ENCODE peak calls at places on chromosomes 6 and 20, in ten cellular contexts. L, D, N, F, W, G, P, O, A and V are unnamed samples.

GRCh38 chr6:6131492-6132109 is 124.9 kb upstream of the NRN1 start:
- DNase-seq in L (peak), D (peak), N (no peak), F (no peak), W (no peak), G (no peak), P (peak), O (peak), A (no peak), V (peak)

GRCh38 chr6:158938811-158939254 is 61.2 kb downstream of the RSPH3 start:
- DNase-seq in L (no peak), D (no peak), N (no peak), F (no peak), W (no peak), G (no peak), P (no peak), O (peak), A (no peak), V (no peak)

GRCh38 chr20:46226602-46227001 is 81.7 kb downstream of the CDH22 start:
- DNase-seq in L (no peak), D (no peak), N (no peak), F (no peak), W (no peak), G (no peak), P (no peak), O (no peak), A (no peak), V (no peak)

GRCh38 chr6:157688960-157689599 is 134.0 kb upstream of the SNX9 start:
- DNase-seq in L (no peak), D (no peak), N (no peak), F (no peak), W (no peak), G (no peak), P (no peak), O (peak), A (no peak), V (no peak)

GRCh38 chr6:47221565-47221964 is 88.1 kb downstream of the TNFRSF21 start:
- DNase-seq in L (no peak), D (no peak), N (no peak), F (no peak), W (no peak), G (no peak), P (no peak), O (no peak), A (no peak), V (no peak)

GRCh38 chr6:75266716-75267291 is 17.8 kb downstream of the TMEM30A start:
- DNase-seq in L (no peak), D (peak), N (peak), F (peak), W (no peak), G (no peak), P (peak), O (peak), A (no peak), V (peak)

GRCh38 chr6:22249646-22250045 is 47.2 kb downstream of the PRL start:
- DNase-seq in L (no peak), D (no peak), N (no peak), F (no peak), W (no peak), G (no peak), P (no peak), O (no peak), A (no peak), V (no peak)

GRCh38 chr6:43669050-43669921 is 18.3 kb downstream of the MRPS18A start:
- DNase-seq in L (no peak), D (no peak), N (no peak), F (no peak), W (no peak), G (no peak), P (no peak), O (peak), A (peak), V (no peak)

GRCh38 chr6:159203304-159204005 is 34.3 kb downstream of the FNDC1 start:
- DNase-seq in L (no peak), D (no peak), N (no peak), F (no peak), W (no peak), G (no peak), P (no peak), O (peak), A (no peak), V (no peak)